ENCODE peak calls at places on chromosomes 7 and 10, in five cellular contexts. Z is KG1, L is T-helper 17 cell, A is GM06990, X is amygdala. O is an unnamed sample.

GRCh38 chr10:114042895-114043531 is 653 bp upstream of the ADRB1 start:
- DNase-seq in Z (no peak), A (peak), X (peak), L (no peak), O (no peak)

GRCh38 chr10:48199580-48200377 is 74.7 kb downstream of the FRMPD2 start:
- DNase-seq in L (no peak), A (no peak), Z (peak), X (no peak), O (no peak)

GRCh38 chr10:103786020-103786419 is 69.4 kb downstream of the SH3PXD2A start:
- DNase-seq in X (no peak), L (no peak), A (no peak), Z (no peak), O (no peak)

GRCh38 chr10:102230861-102231356 is 4.8 kb downstream of the ELOVL3 start:
- DNase-seq in X (no peak), Z (peak), L (peak), A (peak), O (peak)

GRCh38 chr10:68594405-68594804 is 34.3 kb downstream of the TET1 start:
- DNase-seq in X (no peak), L (no peak), A (no peak), Z (no peak), O (no peak)

GRCh38 chr7:84236398-84236797 is 41.8 kb upstream of the SEMA3A start:
- DNase-seq in L (no peak), A (no peak), X (no peak), Z (no peak), O (no peak)

GRCh38 chr7:68730871-68731403 is 867.3 kb upstream of the AUTS2 start:
- DNase-seq in X (no peak), A (no peak), Z (no peak), L (no peak), O (no peak)

GRCh38 chr7:130242198-130243014 is 24.3 kb upstream of the CPA2 start:
- DNase-seq in L (peak), Z (peak), X (no peak), A (peak), O (peak)

GRCh38 chr7:70098905-70099672 is 500.8 kb downstream of the AUTS2 start:
- DNase-seq in A (no peak), Z (no peak), X (no peak), L (no peak), O (no peak)

GRCh38 chr10:42734537-42734936 is 48.1 kb upstream of the BMS1 start:
- DNase-seq in L (no peak), Z (no peak), A (no peak), X (no peak), O (no peak)

GRCh38 chr10:97025613-97026242 is 160.0 kb downstream of the SLIT1 start:
- DNase-seq in Z (peak), A (no peak), X (peak), L (peak), O (peak)

GRCh38 chr10:77305650-77306632 is 331.7 kb downstream of the KCNMA1 start:
- DNase-seq in L (no peak), X (no peak), Z (no peak), A (no peak), O (no peak)

O was measured in effector memory CD4-positive, alpha-beta T cell.